ENCODE peak calls at places on chromosome 14, in six cellular contexts. One of them, this sample, is unnamed.

GRCh38 chr14:70451874-70452273 is at the start of gene ADAM21:
- DNase-seq in GM23338: no peak
- DNase-seq in fibroblast of the aortic adventitia: no peak
- DNase-seq in fibroblast of lung: no peak
- DNase-seq in osteoblast: no peak
- DNase-seq in SK-N-SH: no peak
- DNase-seq in this sample: no peak

GRCh38 chr14:70906785-70907171 is 481 bp upstream of the PCNX1 start:
- DNase-seq in GM23338: no peak
- DNase-seq in SK-N-SH: no peak
- DNase-seq in fibroblast of the aortic adventitia: peak
- DNase-seq in osteoblast: peak
- DNase-seq in fibroblast of lung: no peak
- DNase-seq in this sample: no peak

GRCh38 chr14:72679591-72680151 is 214.2 kb downstream of the DPF3 start:
- DNase-seq in GM23338: peak
- DNase-seq in fibroblast of lung: no peak
- DNase-seq in fibroblast of the aortic adventitia: no peak
- DNase-seq in SK-N-SH: peak
- DNase-seq in osteoblast: no peak
- DNase-seq in this sample: no peak

GRCh38 chr14:37196604-37197420 is 925 bp upstream of the MIPOL1 start:
- DNase-seq in fibroblast of lung: no peak
- DNase-seq in osteoblast: no peak
- DNase-seq in fibroblast of the aortic adventitia: no peak
- DNase-seq in SK-N-SH: no peak
- DNase-seq in GM23338: no peak
- DNase-seq in this sample: no peak

GRCh38 chr14:100898465-100898864 is 5.1 kb downstream of the RTL1 start:
- DNase-seq in fibroblast of lung: no peak
- DNase-seq in fibroblast of the aortic adventitia: no peak
- DNase-seq in GM23338: no peak
- DNase-seq in osteoblast: peak
- DNase-seq in SK-N-SH: no peak
- DNase-seq in this sample: no peak

GRCh38 chr14:100979780-100980179 is 76.3 kb upstream of the RTL1 start:
- DNase-seq in SK-N-SH: no peak
- DNase-seq in fibroblast of the aortic adventitia: peak
- DNase-seq in GM23338: no peak
- DNase-seq in osteoblast: no peak
- DNase-seq in fibroblast of lung: peak
- DNase-seq in this sample: no peak

GRCh38 chr14:69043598-69044267 is 64.6 kb upstream of the ACTN1 start:
- DNase-seq in GM23338: no peak
- DNase-seq in fibroblast of the aortic adventitia: peak
- DNase-seq in osteoblast: peak
- DNase-seq in fibroblast of lung: peak
- DNase-seq in SK-N-SH: no peak
- DNase-seq in this sample: no peak

GRCh38 chr14:77613207-77613606 is 3.2 kb downstream of the SPTLC2 start:
- DNase-seq in SK-N-SH: no peak
- DNase-seq in fibroblast of the aortic adventitia: no peak
- DNase-seq in osteoblast: no peak
- DNase-seq in GM23338: no peak
- DNase-seq in fibroblast of lung: no peak
- DNase-seq in this sample: no peak

GRCh38 chr14:95463173-95463901 is 53.1 kb downstream of the SYNE3 start:
- DNase-seq in fibroblast of lung: no peak
- DNase-seq in GM23338: no peak
- DNase-seq in fibroblast of the aortic adventitia: peak
- DNase-seq in SK-N-SH: no peak
- DNase-seq in osteoblast: peak
- DNase-seq in this sample: no peak

GRCh38 chr14:34711169-34711568 is 3.2 kb downstream of the CFL2 start:
- DNase-seq in fibroblast of the aortic adventitia: peak
- DNase-seq in SK-N-SH: peak
- DNase-seq in osteoblast: peak
- DNase-seq in fibroblast of lung: peak
- DNase-seq in GM23338: no peak
- DNase-seq in this sample: no peak

DNA sequence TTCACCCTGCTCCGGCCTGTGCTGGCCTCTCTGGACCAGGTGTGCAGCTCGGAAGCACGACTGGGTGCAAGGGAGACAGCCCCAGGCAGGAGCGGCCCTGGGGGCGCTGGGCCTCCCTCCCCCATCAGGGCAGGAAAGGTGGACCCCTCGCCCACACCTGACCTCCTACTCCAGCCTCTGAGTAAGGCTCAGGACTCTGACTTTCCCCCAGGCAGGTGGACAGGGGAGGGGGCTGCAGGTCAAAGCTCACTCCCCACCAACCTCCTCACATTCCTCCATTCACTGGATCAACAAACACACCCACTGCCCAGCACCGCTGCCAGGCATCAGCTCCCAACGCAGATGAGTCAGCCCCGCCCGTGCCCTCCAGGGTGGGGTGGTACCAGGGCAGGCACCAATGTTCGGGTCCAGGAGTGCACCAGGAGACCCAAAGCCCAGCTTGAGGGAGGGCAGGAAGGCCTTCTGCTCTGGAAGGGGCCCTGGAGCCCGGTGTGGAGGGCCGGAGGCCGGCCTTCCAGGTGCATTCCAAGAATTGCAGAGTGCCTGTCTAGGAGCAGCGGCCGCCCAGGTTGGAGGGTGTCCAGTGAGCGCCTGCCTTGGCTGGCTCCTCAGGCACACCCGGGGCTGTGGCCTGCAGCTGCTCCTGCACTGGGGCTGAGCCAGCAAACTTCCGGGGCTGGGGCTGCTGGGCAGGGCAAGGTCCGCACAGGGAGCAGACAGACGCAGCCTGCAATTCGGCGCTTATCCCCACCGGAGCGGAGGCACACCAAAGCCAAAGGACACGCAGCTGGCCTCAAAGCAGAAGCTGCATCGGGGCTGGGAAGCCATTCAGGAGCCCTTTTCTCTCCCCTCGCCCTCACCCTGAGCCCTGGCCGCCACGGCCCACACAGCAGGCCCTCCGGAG is 1.6 kb upstream of the INF2 start:
- DNase-seq in GM23338: peak
- DNase-seq in SK-N-SH: no peak
- DNase-seq in osteoblast: peak
- DNase-seq in fibroblast of the aortic adventitia: peak
- DNase-seq in fibroblast of lung: peak
- DNase-seq in this sample: no peak
- H3K4me3 ChIP-seq in GM23338: no peak
- H3K4me3 ChIP-seq in SK-N-SH: no peak
- H3K4me3 ChIP-seq in osteoblast: no peak
- H3K4me3 ChIP-seq in fibroblast of the aortic adventitia: no peak
- H3K4me3 ChIP-seq in fibroblast of lung: no peak
- H3K4me3 ChIP-seq in this sample: no peak

GRCh38 chr14:61102549-61103466 is 121.8 kb downstream of the SLC38A6 start:
- DNase-seq in SK-N-SH: no peak
- DNase-seq in osteoblast: peak
- DNase-seq in fibroblast of lung: no peak
- DNase-seq in fibroblast of the aortic adventitia: no peak
- DNase-seq in GM23338: no peak
- DNase-seq in this sample: no peak
- H3K4me3 ChIP-seq in SK-N-SH: no peak
- H3K4me3 ChIP-seq in osteoblast: no peak
- H3K4me3 ChIP-seq in fibroblast of lung: no peak
- H3K4me3 ChIP-seq in fibroblast of the aortic adventitia: no peak
- H3K4me3 ChIP-seq in GM23338: no peak
- H3K4me3 ChIP-seq in this sample: no peak

DNA sequence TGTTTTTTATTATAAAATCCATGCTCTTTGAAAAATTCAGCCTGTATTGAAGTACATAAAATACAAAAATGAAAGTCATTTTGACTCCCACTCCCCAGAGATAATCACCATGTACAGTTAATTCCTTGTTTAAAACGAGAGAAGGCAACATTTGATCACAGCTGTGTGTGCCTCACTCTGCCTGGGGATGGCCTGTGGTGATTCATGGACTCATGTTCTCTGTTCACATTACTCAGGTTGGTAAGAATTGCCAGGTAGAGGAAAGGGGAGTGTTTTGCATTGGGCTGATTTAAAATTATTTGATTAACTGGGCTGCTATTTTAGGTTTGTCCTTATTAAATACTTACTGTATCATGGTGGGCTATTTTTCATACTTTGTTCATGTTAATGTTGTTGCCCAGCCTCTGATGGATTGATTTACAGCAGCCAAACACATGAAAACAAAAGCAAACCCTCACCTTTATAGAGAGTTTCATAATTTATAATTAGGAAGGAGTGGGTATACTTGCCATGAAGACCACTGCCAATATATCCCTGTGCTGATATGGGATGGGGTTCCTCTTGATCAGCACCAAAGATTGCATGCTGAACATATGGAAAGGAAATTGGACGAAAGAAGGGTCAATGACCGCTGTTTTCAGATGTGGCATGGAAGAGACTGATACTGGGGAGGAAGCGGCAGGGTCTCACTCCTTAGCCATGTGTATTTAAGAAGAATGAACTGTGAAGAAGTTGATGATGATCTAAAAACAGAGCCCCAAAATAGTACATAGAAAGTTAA is 3.0 kb downstream of the ZBTB1 start:
- DNase-seq in fibroblast of the aortic adventitia: no peak
- DNase-seq in SK-N-SH: no peak
- DNase-seq in fibroblast of lung: peak
- DNase-seq in osteoblast: peak
- DNase-seq in GM23338: no peak
- DNase-seq in this sample: no peak
- H3K4me3 ChIP-seq in fibroblast of the aortic adventitia: peak
- H3K4me3 ChIP-seq in SK-N-SH: no peak
- H3K4me3 ChIP-seq in fibroblast of lung: peak
- H3K4me3 ChIP-seq in osteoblast: peak
- H3K4me3 ChIP-seq in GM23338: peak
- H3K4me3 ChIP-seq in this sample: no peak

GRCh38 chr14:55446833-55447232 is 6.4 kb upstream of the TBPL2 start:
- DNase-seq in SK-N-SH: no peak
- DNase-seq in GM23338: no peak
- DNase-seq in fibroblast of the aortic adventitia: peak
- DNase-seq in osteoblast: peak
- DNase-seq in fibroblast of lung: peak
- DNase-seq in this sample: no peak
- H3K4me3 ChIP-seq in SK-N-SH: no peak
- H3K4me3 ChIP-seq in GM23338: no peak
- H3K4me3 ChIP-seq in fibroblast of the aortic adventitia: peak
- H3K4me3 ChIP-seq in osteoblast: peak
- H3K4me3 ChIP-seq in fibroblast of lung: peak
- H3K4me3 ChIP-seq in this sample: no peak